ENCODE peak calls at places on chromosome 3, in four cellular contexts. One of them, this sample, is unnamed.

GRCh38 chr3:44292947-44293346 is 45.6 kb upstream of the TCAIM start:
- DNase-seq in activated CD4-positive, alpha-beta memory T cell treated with anti-CD3 and anti-CD28 coated beads for 36 hours: no peak
- DNase-seq in cortex of kidney: no peak
- DNase-seq in AG08396: no peak
- DNase-seq in this sample: no peak

GRCh38 chr3:143222981-143223380 is 103.4 kb downstream of the CHST2 start:
- DNase-seq in activated CD4-positive, alpha-beta memory T cell treated with anti-CD3 and anti-CD28 coated beads for 36 hours: no peak
- DNase-seq in cortex of kidney: no peak
- DNase-seq in AG08396: no peak
- DNase-seq in this sample: no peak

GRCh38 chr3:67083277-67083676 is 85.2 kb downstream of the KBTBD8 start:
- DNase-seq in activated CD4-positive, alpha-beta memory T cell treated with anti-CD3 and anti-CD28 coated beads for 36 hours: peak
- DNase-seq in cortex of kidney: no peak
- DNase-seq in AG08396: no peak
- DNase-seq in this sample: no peak

GRCh38 chr3:105747056-105747455 is 121.8 kb downstream of the CBLB start:
- DNase-seq in activated CD4-positive, alpha-beta memory T cell treated with anti-CD3 and anti-CD28 coated beads for 36 hours: no peak
- DNase-seq in cortex of kidney: no peak
- DNase-seq in AG08396: peak
- DNase-seq in this sample: no peak

GRCh38 chr3:160968731-160969130 is 136.4 kb downstream of the B3GALNT1 start:
- DNase-seq in activated CD4-positive, alpha-beta memory T cell treated with anti-CD3 and anti-CD28 coated beads for 36 hours: no peak
- DNase-seq in cortex of kidney: no peak
- DNase-seq in AG08396: no peak
- DNase-seq in this sample: no peak

GRCh38 chr3:38114052-38114874 is 22.7 kb downstream of the ACAA1 start:
- DNase-seq in activated CD4-positive, alpha-beta memory T cell treated with anti-CD3 and anti-CD28 coated beads for 36 hours: peak
- DNase-seq in cortex of kidney: no peak
- DNase-seq in AG08396: no peak
- DNase-seq in this sample: no peak

GRCh38 chr3:54888873-54889272 is 39.0 kb downstream of the LRTM1 start:
- DNase-seq in activated CD4-positive, alpha-beta memory T cell treated with anti-CD3 and anti-CD28 coated beads for 36 hours: no peak
- DNase-seq in cortex of kidney: no peak
- DNase-seq in AG08396: no peak
- DNase-seq in this sample: no peak

GRCh38 chr3:53225181-53225580 is 30.6 kb downstream of the TKT start:
- DNase-seq in activated CD4-positive, alpha-beta memory T cell treated with anti-CD3 and anti-CD28 coated beads for 36 hours: no peak
- DNase-seq in cortex of kidney: no peak
- DNase-seq in AG08396: no peak
- DNase-seq in this sample: no peak

GRCh38 chr3:123733805-123734526 is 149.1 kb upstream of the HACD2 start:
- DNase-seq in activated CD4-positive, alpha-beta memory T cell treated with anti-CD3 and anti-CD28 coated beads for 36 hours: no peak
- DNase-seq in cortex of kidney: no peak
- DNase-seq in AG08396: peak
- DNase-seq in this sample: no peak

GRCh38 chr3:22627993-22628499 is 575.1 kb upstream of the UBE2E2 start:
- DNase-seq in activated CD4-positive, alpha-beta memory T cell treated with anti-CD3 and anti-CD28 coated beads for 36 hours: no peak
- DNase-seq in cortex of kidney: no peak
- DNase-seq in AG08396: no peak
- DNase-seq in this sample: no peak

GRCh38 chr3:84108442-84108971 is 850.3 kb upstream of the CADM2 start:
- DNase-seq in activated CD4-positive, alpha-beta memory T cell treated with anti-CD3 and anti-CD28 coated beads for 36 hours: no peak
- DNase-seq in cortex of kidney: no peak
- DNase-seq in AG08396: peak
- DNase-seq in this sample: no peak

GRCh38 chr3:53949541-53949940 is 57.9 kb upstream of the SELENOK start:
- DNase-seq in activated CD4-positive, alpha-beta memory T cell treated with anti-CD3 and anti-CD28 coated beads for 36 hours: no peak
- DNase-seq in cortex of kidney: no peak
- DNase-seq in AG08396: no peak
- DNase-seq in this sample: no peak

GRCh38 chr3:168040624-168041208 is 55.0 kb downstream of the GOLIM4 start:
- DNase-seq in activated CD4-positive, alpha-beta memory T cell treated with anti-CD3 and anti-CD28 coated beads for 36 hours: no peak
- DNase-seq in cortex of kidney: no peak
- DNase-seq in AG08396: peak
- DNase-seq in this sample: peak

GRCh38 chr3:14363976-14364375 is 38.4 kb upstream of the SLC6A6 start:
- DNase-seq in activated CD4-positive, alpha-beta memory T cell treated with anti-CD3 and anti-CD28 coated beads for 36 hours: no peak
- DNase-seq in cortex of kidney: no peak
- DNase-seq in AG08396: no peak
- DNase-seq in this sample: no peak

GRCh38 chr3:71111784-71112440 is 471.6 kb downstream of the FOXP1 start:
- DNase-seq in activated CD4-positive, alpha-beta memory T cell treated with anti-CD3 and anti-CD28 coated beads for 36 hours: peak
- DNase-seq in cortex of kidney: no peak
- DNase-seq in AG08396: peak
- DNase-seq in this sample: no peak

GRCh38 chr3:60839242-60839641 is 412.0 kb downstream of the FHIT start:
- DNase-seq in activated CD4-positive, alpha-beta memory T cell treated with anti-CD3 and anti-CD28 coated beads for 36 hours: no peak
- DNase-seq in cortex of kidney: no peak
- DNase-seq in AG08396: no peak
- DNase-seq in this sample: peak

GRCh38 chr3:183085634-183086390 is 13.5 kb downstream of the MCCC1 start:
- DNase-seq in activated CD4-positive, alpha-beta memory T cell treated with anti-CD3 and anti-CD28 coated beads for 36 hours: peak
- DNase-seq in cortex of kidney: no peak
- DNase-seq in AG08396: peak
- DNase-seq in this sample: peak

GRCh38 chr3:190532626-190533155 is 18.8 kb downstream of the IL1RAP start:
- DNase-seq in activated CD4-positive, alpha-beta memory T cell treated with anti-CD3 and anti-CD28 coated beads for 36 hours: no peak
- DNase-seq in cortex of kidney: no peak
- DNase-seq in AG08396: no peak
- DNase-seq in this sample: no peak

GRCh38 chr3:52216585-52217408 is 8.6 kb downstream of the TLR9 start:
- DNase-seq in activated CD4-positive, alpha-beta memory T cell treated with anti-CD3 and anti-CD28 coated beads for 36 hours: peak
- DNase-seq in cortex of kidney: no peak
- DNase-seq in AG08396: peak
- DNase-seq in this sample: peak

GRCh38 chr3:149462653-149463052 is 11.8 kb upstream of the TM4SF4 start:
- DNase-seq in activated CD4-positive, alpha-beta memory T cell treated with anti-CD3 and anti-CD28 coated beads for 36 hours: no peak
- DNase-seq in cortex of kidney: no peak
- DNase-seq in AG08396: peak
- DNase-seq in this sample: no peak

GRCh38 chr3:163490119-163490518 is 1588.2 kb downstream of the SI start:
- DNase-seq in activated CD4-positive, alpha-beta memory T cell treated with anti-CD3 and anti-CD28 coated beads for 36 hours: peak
- DNase-seq in cortex of kidney: no peak
- DNase-seq in AG08396: peak
- DNase-seq in this sample: peak

GRCh38 chr3:4343258-4343657 is 40.1 kb downstream of the SETMAR start:
- DNase-seq in activated CD4-positive, alpha-beta memory T cell treated with anti-CD3 and anti-CD28 coated beads for 36 hours: no peak
- DNase-seq in cortex of kidney: no peak
- DNase-seq in AG08396: peak
- DNase-seq in this sample: no peak

GRCh38 chr3:69181592-69182211 is 59.3 kb upstream of the LMOD3 start:
- DNase-seq in activated CD4-positive, alpha-beta memory T cell treated with anti-CD3 and anti-CD28 coated beads for 36 hours: no peak
- DNase-seq in cortex of kidney: no peak
- DNase-seq in AG08396: no peak
- DNase-seq in this sample: peak

GRCh38 chr3:15899438-15899837 is 101.7 kb upstream of the ANKRD28 start:
- DNase-seq in activated CD4-positive, alpha-beta memory T cell treated with anti-CD3 and anti-CD28 coated beads for 36 hours: no peak
- DNase-seq in cortex of kidney: no peak
- DNase-seq in AG08396: peak
- DNase-seq in this sample: no peak

GRCh38 chr3:188687389-188687788 is 484.4 kb upstream of the TPRG1 start:
- DNase-seq in activated CD4-positive, alpha-beta memory T cell treated with anti-CD3 and anti-CD28 coated beads for 36 hours: peak
- DNase-seq in cortex of kidney: no peak
- DNase-seq in AG08396: no peak
- DNase-seq in this sample: no peak

GRCh38 chr3:83843716-83844115 is 1115.1 kb upstream of the CADM2 start:
- DNase-seq in activated CD4-positive, alpha-beta memory T cell treated with anti-CD3 and anti-CD28 coated beads for 36 hours: no peak
- DNase-seq in cortex of kidney: no peak
- DNase-seq in AG08396: no peak
- DNase-seq in this sample: no peak

GRCh38 chr3:175518459-175518858 is 659.3 kb downstream of the NAALADL2 start:
- DNase-seq in activated CD4-positive, alpha-beta memory T cell treated with anti-CD3 and anti-CD28 coated beads for 36 hours: no peak
- DNase-seq in cortex of kidney: no peak
- DNase-seq in AG08396: no peak
- DNase-seq in this sample: no peak

GRCh38 chr3:58899953-58900298 is 149.9 kb downstream of the CFAP20DC start:
- DNase-seq in activated CD4-positive, alpha-beta memory T cell treated with anti-CD3 and anti-CD28 coated beads for 36 hours: no peak
- DNase-seq in cortex of kidney: no peak
- DNase-seq in AG08396: no peak
- DNase-seq in this sample: no peak

GRCh38 chr3:37505415-37505814 is 331.0 kb upstream of the LRRFIP2 start:
- DNase-seq in activated CD4-positive, alpha-beta memory T cell treated with anti-CD3 and anti-CD28 coated beads for 36 hours: no peak
- DNase-seq in cortex of kidney: no peak
- DNase-seq in AG08396: no peak
- DNase-seq in this sample: no peak

GRCh38 chr3:14633819-14634424 is 17.6 kb upstream of the CCDC174 start:
- DNase-seq in activated CD4-positive, alpha-beta memory T cell treated with anti-CD3 and anti-CD28 coated beads for 36 hours: peak
- DNase-seq in cortex of kidney: no peak
- DNase-seq in AG08396: peak
- DNase-seq in this sample: peak

GRCh38 chr3:195556390-195556789 is 13.3 kb upstream of the PPP1R2 start:
- DNase-seq in activated CD4-positive, alpha-beta memory T cell treated with anti-CD3 and anti-CD28 coated beads for 36 hours: peak
- DNase-seq in cortex of kidney: no peak
- DNase-seq in AG08396: no peak
- DNase-seq in this sample: no peak

GRCh38 chr3:116340680-116341216 is 104.5 kb downstream of the LSAMP start:
- DNase-seq in activated CD4-positive, alpha-beta memory T cell treated with anti-CD3 and anti-CD28 coated beads for 36 hours: no peak
- DNase-seq in cortex of kidney: no peak
- DNase-seq in AG08396: no peak
- DNase-seq in this sample: no peak

GRCh38 chr3:163878396-163878795 is 1199.9 kb downstream of the SI start:
- DNase-seq in activated CD4-positive, alpha-beta memory T cell treated with anti-CD3 and anti-CD28 coated beads for 36 hours: no peak
- DNase-seq in cortex of kidney: no peak
- DNase-seq in AG08396: no peak
- DNase-seq in this sample: no peak

GRCh38 chr3:110813541-110813940 is 258.1 kb upstream of the NECTIN3 start:
- DNase-seq in activated CD4-positive, alpha-beta memory T cell treated with anti-CD3 and anti-CD28 coated beads for 36 hours: no peak
- DNase-seq in cortex of kidney: no peak
- DNase-seq in AG08396: no peak
- DNase-seq in this sample: no peak

GRCh38 chr3:171933441-171933840 is 90.3 kb downstream of the TMEM212 start:
- DNase-seq in activated CD4-positive, alpha-beta memory T cell treated with anti-CD3 and anti-CD28 coated beads for 36 hours: no peak
- DNase-seq in cortex of kidney: no peak
- DNase-seq in AG08396: no peak
- DNase-seq in this sample: no peak

This sample was measured in hepatocyte.